ENCODE peak calls at places on chromosome 5, in six cellular contexts. H is sigmoid colon, X is GM10248, U is HFFc6, O is OCI-LY7, Q is mammary epithelial cell. Z is an unnamed sample.

GRCh38 chr5:148910686-148911361 is 84.4 kb downstream of the ADRB2 start:
- DNase-seq in H (no peak), X (no peak), U (peak; percentile 57), O (no peak), Q (peak; percentile 91), Z (no peak)

GRCh38 chr5:66821626-66822429 is 225.6 kb downstream of the MAST4 start:
- DNase-seq in H (no peak), X (no peak), U (no peak), O (no peak), Q (peak; percentile 8), Z (no peak)

GRCh38 chr5:78377056-78377717 is 16.8 kb downstream of the SCAMP1 start:
- DNase-seq in H (no peak), X (no peak), U (peak; percentile 17), O (no peak), Q (peak; percentile 46), Z (no peak)

GRCh38 chr5:121981254-121981653 is 19.5 kb downstream of the SRFBP1 start:
- DNase-seq in H (no peak), X (no peak), U (no peak), O (peak; percentile 17), Q (no peak), Z (no peak)

GRCh38 chr5:37831821-37832524 is 7.9 kb downstream of the GDNF start:
- DNase-seq in H (no peak), X (no peak), U (peak; percentile 37), O (no peak), Q (peak; percentile 30), Z (no peak)

GRCh38 chr5:72234265-72234700 is 85.8 kb downstream of the MRPS27 start:
- DNase-seq in H (no peak), X (peak; percentile 50), U (peak; percentile 47), O (no peak), Q (peak; percentile 72), Z (no peak)

GRCh38 chr5:59711316-59711715 is 182.2 kb downstream of the PDE4D start:
- DNase-seq in H (no peak), X (no peak), U (no peak), O (no peak), Q (no peak), Z (no peak)

GRCh38 chr5:108420182-108420581 is 38.3 kb upstream of the FBXL17 start:
- DNase-seq in H (no peak), X (no peak), U (no peak), O (peak; percentile 2), Q (no peak), Z (no peak)

GRCh38 chr5:72692273-72692672 is 124.2 kb upstream of the TNPO1 start:
- DNase-seq in H (no peak), X (no peak), U (no peak), O (no peak), Q (no peak), Z (no peak)

GRCh38 chr5:83563631-83564030 is 92.1 kb downstream of the VCAN start:
- DNase-seq in H (no peak), X (no peak), U (no peak), O (no peak), Q (no peak), Z (no peak)

GRCh38 chr5:149614034-149614907 is 33.0 kb downstream of the ARHGEF37 start:
- DNase-seq in H (no peak), X (no peak), U (no peak), O (no peak), Q (no peak), Z (no peak)

GRCh38 chr5:113512341-113512740 is 1.2 kb upstream of the YTHDC2 start:
- DNase-seq in H (no peak), X (no peak), U (no peak), O (no peak), Q (peak; percentile 21), Z (no peak)

GRCh38 chr5:113508756-113509155 is 4.7 kb upstream of the YTHDC2 start:
- DNase-seq in H (no peak), X (no peak), U (no peak), O (no peak), Q (peak; percentile 33), Z (no peak)

GRCh38 chr5:113514263-113514590 is 733 bp downstream of the YTHDC2 start:
- DNase-seq in H (no peak), X (peak; percentile 20), U (no peak), O (peak; percentile 31), Q (no peak), Z (no peak)

GRCh38 chr5:113513384-113514262 is at the start of gene YTHDC2:
- DNase-seq in H (peak; percentile 92), X (peak; percentile 86), U (peak; percentile 84), O (peak; percentile 88), Q (peak; percentile 79), Z (peak; percentile 53)

GRCh38 chr5:113510836-113511451 is 2.5 kb upstream of the YTHDC2 start:
- DNase-seq in H (no peak), X (peak; percentile 29), U (peak; percentile 58), O (peak; percentile 63), Q (peak; percentile 59), Z (no peak)
- TF ChIP-seq CTCF in H (no peak), X (peak; percentile 49), U (peak; percentile 79), O (peak; percentile 86), Q (peak; percentile 65), Z (no peak)

GRCh38 chr5:81513982-81514381 is 120.0 kb upstream of the ACOT12 start:
- DNase-seq in H (no peak), X (no peak), U (no peak), O (peak; percentile 46), Q (no peak), Z (no peak)
- TF ChIP-seq CTCF in H (no peak), X (peak; percentile 15), U (peak; percentile 70), O (peak; percentile 85), Q (peak; percentile 29), Z (no peak)

GRCh38 chr5:138725153-138725884 is 27.9 kb upstream of the CTNNA1 start:
- DNase-seq in H (peak; percentile 89), X (no peak), U (peak; percentile 61), O (peak; percentile 5), Q (peak; percentile 97), Z (peak; percentile 19)
- TF ChIP-seq CTCF in H (no peak), X (peak; percentile 5), U (peak; percentile 61), O (peak; percentile 36), Q (peak; percentile 78), Z (peak; percentile 38)

DNA sequence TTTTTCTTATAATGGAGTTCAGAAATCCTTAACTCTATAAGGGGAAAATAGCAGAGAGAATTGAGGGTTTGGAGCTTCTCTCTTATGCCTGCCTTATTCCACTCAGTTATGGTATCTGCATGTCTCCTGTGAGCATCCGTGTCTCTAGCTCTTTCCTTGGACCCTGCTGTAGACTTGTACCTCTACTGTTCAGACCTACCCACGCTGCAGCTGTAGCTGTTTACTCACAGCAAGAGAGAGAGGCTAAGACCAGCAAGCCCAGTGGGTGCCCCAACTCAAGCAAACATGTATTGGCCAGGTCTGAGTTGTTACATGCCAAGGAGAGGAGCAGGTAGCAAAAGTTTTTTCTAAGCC is 7.1 kb upstream of the PCSK1 start:
- DNase-seq in H (no peak), X (no peak), U (no peak), O (no peak), Q (no peak), Z (no peak)
- TF ChIP-seq CTCF in H (no peak), X (no peak), U (no peak), O (peak; percentile 29), Q (no peak), Z (no peak)

GRCh38 chr5:40021007-40021406 is 596.2 kb upstream of the DAB2 start:
- DNase-seq in H (no peak), X (no peak), U (no peak), O (peak; percentile 10), Q (no peak), Z (no peak)
- TF ChIP-seq CTCF in H (no peak), X (no peak), U (peak; percentile 46), O (peak; percentile 46), Q (no peak), Z (no peak)

GRCh38 chr5:113331201-113331551 is 103.6 kb downstream of the TSSK1B start:
- DNase-seq in H (no peak), X (no peak), U (peak; percentile 12), O (no peak), Q (no peak), Z (no peak)

GRCh38 chr5:113338628-113339027 is 96.2 kb downstream of the TSSK1B start:
- DNase-seq in H (no peak), X (no peak), U (peak; percentile 12), O (no peak), Q (no peak), Z (no peak)

GRCh38 chr5:113337515-113338140 is 97.2 kb downstream of the TSSK1B start:
- DNase-seq in H (no peak), X (no peak), U (no peak), O (no peak), Q (no peak), Z (no peak)

GRCh38 chr5:113340537-113340936 is 94.3 kb downstream of the TSSK1B start:
- DNase-seq in H (no peak), X (no peak), U (no peak), O (no peak), Q (no peak), Z (no peak)

GRCh38 chr5:113336975-113337374 is 97.8 kb downstream of the TSSK1B start:
- DNase-seq in H (no peak), X (no peak), U (peak; percentile 61), O (peak; percentile 23), Q (peak; percentile 58), Z (peak; percentile 48)
- TF ChIP-seq CTCF in H (no peak), X (peak; percentile 11), U (peak; percentile 60), O (peak; percentile 61), Q (peak; percentile 38), Z (peak; percentile 63)